ENCODE peak calls at places on chromosomes 3 and 15, in four cellular contexts. K is HL-60, U is K562, D is GM12878. I is an unnamed sample.

GRCh38 chr15:39548561-39548960 is 32.3 kb upstream of the THBS1 start:
- DNase-seq in K (no peak), U (no peak), D (no peak), I (no peak)

GRCh38 chr15:49187537-49188245 is 17.6 kb downstream of the GALK2 start:
- DNase-seq in K (no peak), U (no peak), D (no peak), I (no peak)

GRCh38 chr3:12984023-12984823 is 89.0 kb downstream of the IQSEC1 start:
- DNase-seq in K (peak; percentile 79), U (peak; percentile 93), D (no peak), I (peak; percentile 75)

GRCh38 chr3:23629181-23629893 is 176.4 kb upstream of the UBE2E1 start:
- DNase-seq in K (no peak), U (no peak), D (no peak), I (no peak)

GRCh38 chr3:51703026-51703775 is 3.7 kb upstream of the GRM2 start:
- DNase-seq in K (no peak), U (no peak), D (no peak), I (no peak)

GRCh38 chr3:46990573-46991374 is 11.3 kb downstream of the NBEAL2 start:
- DNase-seq in K (peak; percentile 75), U (no peak), D (peak; percentile 85), I (no peak)

GRCh38 chr15:50182233-50183013 is 427 bp downstream of the SLC27A2 start:
- DNase-seq in K (peak; percentile 50), U (peak; percentile 46), D (no peak), I (peak; percentile 49)

GRCh38 chr3:132083583-132084372 is 49.0 kb upstream of the CPNE4 start:
- DNase-seq in K (no peak), U (no peak), D (no peak), I (no peak)

GRCh38 chr3:168801792-168802191 is 706.1 kb upstream of the GOLIM4 start:
- DNase-seq in K (no peak), U (no peak), D (no peak), I (no peak)

GRCh38 chr15:89445553-89445952 is 50.8 kb downstream of the RHCG start:
- DNase-seq in K (no peak), U (no peak), D (no peak), I (no peak)

GRCh38 chr15:39273805-39274411 is 307.0 kb upstream of the THBS1 start:
- DNase-seq in K (no peak), U (no peak), D (no peak), I (no peak)

GRCh38 chr3:99357131-99357530 is 281.3 kb upstream of the COL8A1 start:
- DNase-seq in K (no peak), U (no peak), D (no peak), I (no peak)

DNA sequence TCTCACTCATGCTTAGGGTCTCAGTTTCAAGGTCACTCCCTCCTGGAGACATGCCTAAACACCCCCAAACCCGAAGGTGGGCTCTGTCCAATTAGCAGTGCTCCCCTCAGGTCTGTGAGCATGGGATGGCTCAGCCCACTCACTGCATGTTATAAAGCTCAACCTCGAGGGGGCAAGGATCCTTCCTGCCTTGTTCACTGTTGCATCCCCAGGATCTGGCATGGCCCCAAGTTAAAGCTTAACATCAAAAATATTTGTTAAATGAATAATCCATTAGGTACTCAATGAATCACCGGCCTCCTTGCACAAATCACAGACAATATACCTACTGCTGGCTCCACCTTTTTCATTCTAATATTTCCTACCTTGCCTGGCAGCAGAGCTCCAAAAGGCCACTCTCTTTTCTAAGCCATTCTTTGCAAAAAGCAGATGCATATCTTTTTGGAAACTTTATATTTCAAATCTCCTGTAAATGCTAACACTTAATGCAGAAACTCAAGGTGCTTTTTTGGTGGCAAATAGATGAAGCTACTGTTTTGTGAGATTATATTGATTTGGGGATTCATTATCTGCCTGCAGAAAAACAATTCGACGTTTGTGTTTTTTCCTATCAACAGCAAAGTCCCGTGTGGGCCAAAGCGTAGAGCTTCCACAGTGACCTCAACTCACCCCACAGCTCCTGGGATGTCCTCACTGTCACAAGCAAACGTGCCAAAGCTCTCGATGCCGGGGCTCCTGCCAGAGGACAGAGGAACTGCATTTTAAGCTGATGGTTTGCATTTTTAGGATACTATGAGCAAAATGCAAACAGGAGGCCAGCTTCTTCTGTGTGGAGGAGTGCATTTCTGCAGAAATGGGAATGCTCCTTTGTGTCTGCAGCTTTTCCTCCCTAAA is 35.4 kb downstream of the PCOLCE2 start:
- DNase-seq in K (no peak), U (no peak), D (no peak), I (no peak)
- TF ChIP-seq SPI1 in K (no peak), U (no peak), D (no peak), I (no peak)

GRCh38 chr3:4813855-4814254 is 165.4 kb upstream of the BHLHE40 start:
- DNase-seq in K (peak; percentile 62), U (peak; percentile 54), D (no peak), I (no peak)
- TF ChIP-seq SPI1 in K (no peak), U (no peak), D (no peak), I (no peak)

GRCh38 chr15:41798607-41799487 is 24.6 kb downstream of the MAPKBP1 start:
- DNase-seq in K (no peak), U (no peak), D (no peak), I (no peak)
- TF ChIP-seq SPI1 in K (no peak), U (no peak), D (no peak), I (no peak)

GRCh38 chr3:145125307-145125706 is 1035.7 kb downstream of the PLOD2 start:
- DNase-seq in K (no peak), U (no peak), D (no peak), I (no peak)
- TF ChIP-seq SPI1 in K (no peak), U (no peak), D (no peak), I (no peak)

DNA sequence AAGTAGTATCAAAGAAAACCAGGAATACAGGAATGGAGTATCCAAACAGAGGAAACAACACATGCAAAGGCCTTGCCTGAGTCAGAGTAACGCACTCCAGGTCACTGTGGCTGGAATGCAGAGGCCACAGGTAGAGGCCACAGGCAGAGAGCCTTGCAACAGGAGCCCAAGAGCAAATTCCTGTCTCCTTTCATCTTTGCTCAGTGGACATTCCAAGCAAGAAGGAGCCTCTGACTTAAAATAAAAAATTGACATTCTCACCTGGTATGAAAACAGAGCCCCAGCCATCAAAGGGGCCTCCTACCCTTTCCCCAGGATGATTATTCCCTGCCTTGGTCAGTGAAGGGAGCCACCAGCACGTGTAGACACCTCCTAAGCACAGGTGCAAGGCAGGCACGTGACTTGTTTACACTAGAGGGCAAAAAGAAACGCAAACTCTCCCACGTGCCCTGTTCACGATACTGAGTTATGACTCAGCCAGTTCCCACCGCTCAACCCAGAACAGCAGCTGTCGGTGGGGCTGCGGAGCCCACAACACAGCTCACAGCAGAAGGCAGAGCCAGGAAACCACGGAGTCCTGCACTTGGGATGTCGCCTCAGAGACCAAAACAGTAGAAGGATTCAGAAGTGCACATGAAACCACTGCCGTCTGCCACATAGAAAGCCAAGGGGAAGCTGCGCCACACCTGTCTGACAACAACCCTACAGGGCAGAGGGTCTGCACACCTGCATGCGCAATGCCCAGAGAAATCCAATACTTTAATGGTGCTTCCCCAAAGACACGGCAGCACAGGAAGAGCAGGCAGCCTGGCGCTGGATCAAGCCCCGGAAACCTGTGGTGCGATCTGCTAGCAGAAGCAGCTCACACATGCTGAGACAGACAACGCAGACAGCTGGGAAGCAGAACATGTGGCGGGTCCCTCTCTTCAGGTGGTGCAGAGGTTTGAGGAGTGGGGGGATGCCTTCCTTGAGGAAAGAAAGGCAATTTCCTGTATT is 52.1 kb downstream of the ITGB5 start:
- DNase-seq in K (peak; percentile 5), U (peak; percentile 23), D (peak; percentile 90), I (peak; percentile 41)
- TF ChIP-seq SPI1 in K (no peak), U (no peak), D (no peak), I (no peak)

GRCh38 chr15:74724570-74725240 is 623 bp downstream of the CYP1A1 start:
- DNase-seq in K (no peak), U (no peak), D (no peak), I (no peak)

GRCh38 chr15:74725241-74725774 is at the start of gene CYP1A1:
- DNase-seq in K (no peak), U (no peak), D (no peak), I (no peak)

GRCh38 chr15:74722591-74722990 is 2.7 kb downstream of the CYP1A1 start:
- DNase-seq in K (no peak), U (no peak), D (no peak), I (no peak)

GRCh38 chr15:74723754-74724334 is 1.5 kb downstream of the CYP1A1 start:
- DNase-seq in K (peak; percentile 22), U (peak; percentile 37), D (no peak), I (peak; percentile 48)

GRCh38 chr15:74723187-74723586 is 2.1 kb downstream of the CYP1A1 start:
- DNase-seq in K (no peak), U (no peak), D (no peak), I (no peak)
- TF ChIP-seq SPI1 in K (no peak), U (no peak), D (no peak), I (no peak)

GRCh38 chr3:114664006-114664405 is 370.2 kb downstream of the TIGIT start:
- DNase-seq in K (no peak), U (no peak), D (no peak), I (no peak)

GRCh38 chr3:114671741-114672510 is 378.1 kb downstream of the TIGIT start:
- DNase-seq in K (no peak), U (no peak), D (no peak), I (no peak)

GRCh38 chr3:114668099-114668498 is 374.3 kb downstream of the TIGIT start:
- DNase-seq in K (no peak), U (no peak), D (no peak), I (no peak)

GRCh38 chr3:114669614-114670013 is 375.8 kb downstream of the TIGIT start:
- DNase-seq in K (no peak), U (no peak), D (no peak), I (no peak)

DNA sequence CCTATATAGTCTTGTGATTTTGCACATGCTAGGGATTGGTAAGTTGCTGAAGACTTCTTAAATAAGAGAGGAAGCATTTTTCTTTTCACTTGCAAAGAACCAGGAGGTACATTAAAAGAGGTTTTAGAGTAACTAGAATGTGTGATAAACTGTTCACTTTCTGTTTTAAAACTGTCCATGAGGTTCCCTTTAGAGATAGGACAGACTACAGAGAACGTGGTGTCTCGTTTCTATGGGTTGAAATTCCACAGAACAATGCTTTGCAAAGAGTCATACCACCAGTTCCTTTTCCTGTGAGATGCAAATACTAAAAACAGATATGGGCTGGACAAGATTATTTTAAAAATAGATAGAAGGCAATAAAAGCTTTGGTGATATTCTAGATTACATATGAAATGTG is 372.8 kb downstream of the TIGIT start:
- DNase-seq in K (no peak), U (no peak), D (no peak), I (no peak)
- TF ChIP-seq SPI1 in K (no peak), U (no peak), D (no peak), I (no peak)

DNA sequence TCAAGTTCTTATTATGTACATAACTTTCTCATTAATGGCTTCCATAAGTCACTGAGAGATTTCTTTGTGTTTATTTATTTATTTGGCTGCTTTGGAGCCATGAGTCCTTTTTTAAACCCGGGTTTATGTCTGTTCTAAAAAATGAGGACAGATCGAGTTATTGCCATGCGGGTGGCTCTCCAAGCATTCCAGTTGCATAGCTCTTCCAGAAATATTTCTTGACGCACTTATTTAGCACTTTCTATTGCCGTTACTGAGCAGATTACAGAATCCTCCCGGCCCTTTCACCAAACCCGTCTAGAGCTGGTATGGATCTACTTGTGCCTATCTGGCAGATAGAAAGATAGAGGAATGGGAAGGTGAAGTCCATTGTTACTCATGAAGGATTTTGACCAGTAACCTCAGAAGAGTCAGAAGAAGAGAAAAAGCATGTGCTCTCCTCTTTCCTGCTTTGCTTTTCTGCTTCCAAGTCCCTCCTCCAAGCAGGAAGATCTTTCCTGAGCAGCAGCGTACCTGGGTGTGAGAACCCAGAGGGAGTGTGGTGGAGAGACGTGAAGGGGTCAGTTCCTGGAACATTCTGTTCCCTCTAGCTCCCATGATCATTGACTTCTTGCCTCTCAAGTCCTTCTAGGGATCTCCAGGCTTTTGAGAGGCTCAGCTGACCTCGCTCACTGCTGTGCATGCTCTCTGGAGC is 112.8 kb downstream of the LPP start:
- DNase-seq in K (no peak), U (no peak), D (no peak), I (no peak)
- TF ChIP-seq SPI1 in K (no peak), U (no peak), D (no peak), I (no peak)

I was measured in GM12891.